ENCODE peak calls at places on chromosomes 11 and 22, in seven cellular contexts. D, L, U, M, I, Z and S are unnamed samples. For H3K9me3, the result is how much of the 10 kb centered on the place peaks cover.

GRCh38 chr22:17213976-17214375 is 5.3 kb downstream of the ADA2 start:
- DNase-seq in Z (peak), M (no peak), U (peak), L (peak), I (peak), D (peak), S (no peak)

GRCh38 chr22:39176067-39176621 is 23.7 kb upstream of the CBX7 start:
- DNase-seq in Z (peak), D (peak), U (peak), L (peak), I (peak), M (no peak), S (no peak)

GRCh38 chr11:110918351-110918750 is 206.1 kb upstream of the ARHGAP20 start:
- DNase-seq in D (no peak), M (no peak), L (no peak), U (no peak), I (no peak), Z (no peak), S (no peak)

GRCh38 chr11:6755303-6755952 is 16.3 kb downstream of the OR2AG2 start:
- DNase-seq in D (no peak), L (peak), Z (peak), I (no peak), M (peak), U (peak), S (no peak)

GRCh38 chr22:42397332-42398246 is 34.6 kb downstream of the NFAM1 start:
- DNase-seq in M (no peak), D (peak), Z (no peak), I (peak), L (no peak), U (peak), S (no peak)

GRCh38 chr11:76834151-76834550 is 26.6 kb upstream of the ACER3 start:
- DNase-seq in U (no peak), I (no peak), M (no peak), D (no peak), L (no peak), Z (no peak), S (no peak)

GRCh38 chr22:27349456-27349855 is 452.1 kb downstream of the MN1 start:
- DNase-seq in D (no peak), I (no peak), U (no peak), Z (no peak), L (no peak), M (no peak), S (no peak)

GRCh38 chr11:11987503-11988022 is 20.9 kb downstream of the DKK3 start:
- DNase-seq in I (no peak), M (no peak), D (no peak), Z (no peak), U (no peak), L (no peak), S (no peak)

GRCh38 chr22:25754527-25755202 is 12.7 kb downstream of the MYO18B start:
- DNase-seq in M (no peak), Z (no peak), D (peak), U (peak), I (no peak), L (no peak), S (no peak)

GRCh38 chr11:34682822-34683221 is 61.9 kb downstream of the EHF start:
- DNase-seq in D (no peak), U (no peak), I (no peak), Z (no peak), M (peak), L (no peak), S (no peak)

GRCh38 chr11:6703247-6704063 is 20.3 kb upstream of the MRPL17 start:
- DNase-seq in I (no peak), M (peak), L (peak), Z (peak), U (peak), D (peak), S (no peak)

GRCh38 chr22:25057013-25057881 is 104.7 kb downstream of the KIAA1671 start:
- DNase-seq in U (peak), L (peak), I (peak), M (peak), Z (peak), D (peak), S (no peak)

GRCh38 chr22:50469377-50470305 is 5.2 kb downstream of the SBF1 start:
- DNase-seq in M (no peak), D (peak), U (no peak), Z (no peak), I (peak), L (peak), S (peak)

GRCh38 chr11:134481135-134481534 is 69.1 kb upstream of the B3GAT1 start:
- DNase-seq in M (no peak), Z (no peak), I (no peak), U (no peak), D (no peak), L (no peak), S (no peak)

GRCh38 chr22:44172370-44173108 is 8.2 kb upstream of the PARVG start:
- DNase-seq in I (peak), L (peak), U (peak), Z (no peak), D (peak), M (no peak), S (no peak)

GRCh38 chr11:66878554-66878953 is 21.7 kb downstream of the LRFN4 start:
- DNase-seq in M (no peak), I (no peak), L (no peak), U (no peak), D (no peak), Z (no peak), S (no peak)

GRCh38 chr11:117410861-117411725 is 83.4 kb downstream of the CEP164 start:
- DNase-seq in U (no peak), D (no peak), L (no peak), Z (no peak), M (no peak), I (no peak), S (no peak)

GRCh38 chr22:38923463-38924196 is 33.8 kb upstream of the APOBEC3A start:
- DNase-seq in I (peak), D (peak), Z (peak), U (peak), L (peak), M (no peak), S (peak)

GRCh38 chr11:12556155-12556554 is 118.1 kb upstream of the TEAD1 start:
- DNase-seq in Z (no peak), M (no peak), U (no peak), D (peak), I (no peak), L (no peak), S (no peak)

GRCh38 chr11:5476184-5476819 is 12.2 kb upstream of the OR52D1 start:
- DNase-seq in L (peak), U (peak), Z (peak), M (peak), D (no peak), I (no peak), S (peak)

GRCh38 chr11:115676768-115677167 is 172.6 kb upstream of the CADM1 start:
- DNase-seq in D (no peak), I (no peak), L (no peak), Z (no peak), M (no peak), U (no peak), S (no peak)

GRCh38 chr22:32661737-32662586 is 139.5 kb upstream of the TIMP3 start:
- DNase-seq in D (no peak), Z (no peak), L (no peak), I (no peak), M (no peak), U (no peak), S (no peak)

GRCh38 chr22:20624161-20624616 is 116.8 kb downstream of the MED15 start:
- DNase-seq in Z (no peak), U (no peak), D (no peak), L (no peak), M (no peak), I (no peak), S (no peak)

GRCh38 chr22:36760716-36761115 is 15.2 kb downstream of the IFT27 start:
- DNase-seq in U (no peak), D (no peak), I (no peak), Z (peak), L (peak), M (no peak), S (no peak)

GRCh38 chr22:17120711-17121234 is 387 bp downstream of the TMEM121B start:
- DNase-seq in U (no peak), M (no peak), L (no peak), Z (peak), I (no peak), D (no peak), S (no peak)

GRCh38 chr22:38207898-38208432 is 6.2 kb downstream of the MAFF start:
- DNase-seq in L (no peak), M (no peak), U (no peak), D (no peak), Z (no peak), I (no peak), S (no peak)

GRCh38 chr11:47863189-47863892 is 15.2 kb upstream of the NUP160 start:
- DNase-seq in L (no peak), Z (no peak), M (no peak), D (no peak), U (no peak), I (no peak), S (no peak)

GRCh38 chr11:126930100-126930841 is 70.3 kb downstream of the KIRREL3 start:
- DNase-seq in I (no peak), M (no peak), U (no peak), L (no peak), D (no peak), Z (no peak), S (no peak)

GRCh38 chr22:23251445-23252093 is 71.3 kb downstream of the BCR start:
- DNase-seq in D (no peak), Z (no peak), U (no peak), M (no peak), L (peak), I (no peak), S (no peak)

GRCh38 chr22:48362736-48363404 is 1464.8 kb downstream of the BRD1 start:
- DNase-seq in I (no peak), Z (no peak), D (no peak), L (no peak), U (no peak), M (no peak), S (no peak)
- H3K9me3 ChIP-seq in I (under half), Z (under half), D (under half), L (under half), U (under half), M (under half), S (under half)

GRCh38 chr22:47207387-47207786 is 444.9 kb downstream of the TBC1D22A start:
- DNase-seq in I (no peak), U (no peak), Z (no peak), L (no peak), D (no peak), M (no peak), S (no peak)

GRCh38 chr22:47206819-47207218 is 444.4 kb downstream of the TBC1D22A start:
- DNase-seq in L (no peak), I (no peak), Z (no peak), M (no peak), D (no peak), U (no peak), S (no peak)

GRCh38 chr22:47209547-47210023 is 447.1 kb downstream of the TBC1D22A start:
- DNase-seq in M (no peak), D (no peak), L (no peak), Z (no peak), I (no peak), U (no peak), S (no peak)

GRCh38 chr22:47209077-47209514 is 446.6 kb downstream of the TBC1D22A start:
- DNase-seq in M (no peak), Z (no peak), I (no peak), U (no peak), D (no peak), L (no peak), S (no peak)

DNA sequence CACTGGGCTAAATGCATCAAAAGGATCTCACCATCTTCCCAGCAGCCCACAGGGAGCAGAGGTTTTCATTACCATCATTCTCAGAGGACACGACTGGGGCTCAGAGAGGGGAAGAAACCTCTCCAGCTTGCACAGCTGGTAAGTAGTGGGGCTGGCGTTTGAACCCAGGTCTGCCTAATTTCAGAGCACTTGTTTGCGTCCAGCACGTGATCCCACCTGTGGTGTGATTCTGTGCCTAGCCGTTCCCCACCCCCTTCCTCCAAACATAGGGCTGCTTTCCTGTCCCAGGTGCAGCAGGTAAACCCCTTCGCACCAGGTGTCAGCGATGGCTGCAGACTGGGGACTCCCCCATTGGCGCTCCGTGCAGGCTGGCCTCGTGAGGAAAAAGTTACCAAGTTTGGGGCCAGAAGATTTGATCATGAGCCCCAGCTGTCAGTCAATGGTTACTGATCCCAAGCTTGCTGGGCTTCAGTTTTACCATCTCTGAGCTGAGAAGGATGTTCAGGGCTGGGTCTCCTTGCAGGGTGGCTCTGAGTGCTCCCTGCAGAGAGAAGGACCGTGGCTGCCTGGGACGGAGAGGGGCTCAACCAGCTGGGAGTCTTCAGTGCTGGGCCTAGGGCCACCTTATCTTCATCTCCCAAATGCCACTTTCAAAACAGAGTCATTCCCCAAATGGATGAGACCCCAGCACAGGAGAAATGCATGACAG is 445.6 kb downstream of the TBC1D22A start:
- DNase-seq in Z (no peak), I (no peak), L (no peak), U (no peak), D (no peak), M (no peak), S (no peak)
- H3K9me3 ChIP-seq in Z (under half), I (under half), L (under half), U (under half), D (under half), M (under half), S (under half)

DNA sequence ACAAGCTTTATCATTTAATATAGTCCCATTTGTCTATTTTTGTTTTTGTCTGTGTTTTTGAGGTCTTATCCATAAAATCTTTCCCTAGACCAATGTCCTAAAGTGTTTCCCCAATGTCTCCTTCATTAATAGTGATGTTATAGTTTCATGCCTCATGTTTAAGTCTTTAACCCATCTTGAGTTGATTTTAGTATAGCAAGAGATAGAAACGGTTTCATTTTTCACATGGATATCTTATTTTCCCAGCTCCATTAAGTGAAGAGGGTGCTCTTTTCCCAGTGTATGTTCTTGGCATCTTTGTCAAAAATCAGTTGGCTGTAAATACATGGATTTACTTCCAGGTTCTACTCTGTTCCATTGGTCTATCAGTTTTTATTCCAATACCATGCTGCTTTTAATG is 58.2 kb downstream of the KCNQ1OT1 start:
- DNase-seq in L (no peak), I (no peak), Z (no peak), D (no peak), U (no peak), M (no peak), S (no peak)
- H3K9me3 ChIP-seq in L (under half), I (half or more), Z (under half), D (half or more), U (half or more), M (half or more), S (under half)

GRCh38 chr22:47444746-47445065 is 682.3 kb downstream of the TBC1D22A start:
- DNase-seq in D (no peak), Z (no peak), I (no peak), L (no peak), U (no peak), M (no peak), S (no peak)

GRCh38 chr22:47445716-47446290 is 683.4 kb downstream of the TBC1D22A start:
- DNase-seq in L (no peak), I (no peak), D (no peak), M (no peak), U (no peak), Z (no peak), S (no peak)

GRCh38 chr22:47443836-47444745 is 681.6 kb downstream of the TBC1D22A start:
- DNase-seq in L (no peak), I (no peak), D (no peak), M (no peak), Z (no peak), U (no peak), S (no peak)

GRCh38 chr22:47446331-47446730 is 683.9 kb downstream of the TBC1D22A start:
- DNase-seq in M (no peak), L (no peak), Z (no peak), D (no peak), I (no peak), U (no peak), S (no peak)

DNA sequence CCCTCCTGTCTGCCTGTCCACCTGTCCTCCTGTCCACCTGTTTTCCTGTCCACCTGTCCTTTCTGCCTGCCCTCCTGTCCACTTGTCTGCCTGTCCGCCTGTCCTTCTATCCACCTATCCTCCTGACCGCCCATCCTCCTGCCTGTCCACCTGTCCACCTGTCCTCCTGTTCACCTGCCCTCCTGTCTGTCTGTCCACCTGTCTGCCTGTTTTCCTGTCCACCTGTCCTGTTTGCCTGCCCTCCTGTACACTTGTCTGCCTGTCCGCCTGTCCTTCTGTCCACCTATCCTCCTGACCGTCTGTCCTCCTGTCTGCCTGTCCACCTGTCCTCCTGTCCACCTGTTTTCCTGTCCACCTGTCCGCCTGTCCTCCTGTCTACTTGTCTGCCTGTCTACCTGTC is 682.8 kb downstream of the TBC1D22A start:
- DNase-seq in M (no peak), L (no peak), U (no peak), I (no peak), D (no peak), Z (no peak), S (no peak)
- H3K9me3 ChIP-seq in M (under half), L (under half), U (under half), I (under half), D (under half), Z (under half), S (under half)

DNA sequence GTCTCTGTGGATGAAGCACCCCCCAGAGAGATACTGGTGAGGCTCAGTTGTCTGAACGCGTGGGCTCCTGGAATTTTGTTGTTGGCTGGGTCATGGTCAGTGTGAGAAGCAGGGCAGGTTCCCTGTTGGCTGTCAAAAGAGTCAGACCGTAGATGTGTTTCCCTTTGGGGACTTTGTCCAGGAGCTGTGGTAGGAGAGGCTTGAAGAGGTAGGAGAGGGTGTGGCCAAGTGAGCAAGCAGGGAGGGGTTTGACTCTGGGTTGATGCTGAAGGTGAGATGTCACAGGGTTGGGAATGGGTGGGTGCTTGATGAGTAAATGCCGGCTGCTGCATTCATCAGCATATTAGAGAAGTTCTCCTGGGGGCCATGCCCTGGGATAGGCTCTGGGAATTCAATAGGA is 803.2 kb downstream of the TBC1D22A start:
- DNase-seq in Z (no peak), U (no peak), L (no peak), D (no peak), M (no peak), I (no peak), S (no peak)
- H3K9me3 ChIP-seq in Z (under half), U (under half), L (under half), D (under half), M (under half), I (under half), S (under half)

DNA sequence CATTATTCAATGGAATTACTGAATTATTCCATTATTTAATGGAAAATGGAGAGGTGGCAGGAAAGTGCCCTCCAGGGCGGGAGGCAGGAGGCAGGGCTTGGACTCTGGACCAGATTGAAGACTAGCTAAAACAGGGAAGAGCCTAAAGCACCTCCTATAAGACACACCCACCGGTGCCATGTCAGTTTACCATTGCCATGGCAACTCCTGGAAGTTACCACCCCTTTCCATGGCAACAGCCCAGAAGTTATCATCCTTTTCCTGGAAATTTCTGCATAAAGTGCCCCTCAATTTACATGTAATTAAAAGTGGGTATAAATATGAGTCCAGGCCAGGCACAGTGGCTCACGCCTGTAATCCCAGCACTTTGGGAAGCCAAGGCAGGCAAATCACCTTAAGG is 443.7 kb downstream of the TBC1D22A start:
- DNase-seq in M (no peak), Z (no peak), U (no peak), D (no peak), L (no peak), I (no peak), S (no peak)
- H3K9me3 ChIP-seq in M (under half), Z (under half), U (under half), D (under half), L (under half), I (under half), S (under half)

GRCh38 chr11:130763087-130763980 is 152.9 kb downstream of the SNX19 start:
- DNase-seq in Z (no peak), D (no peak), M (no peak), U (no peak), I (no peak), L (peak), S (no peak)

GRCh38 chr11:130769782-130770565 is 146.3 kb downstream of the SNX19 start:
- DNase-seq in L (no peak), D (no peak), M (no peak), I (no peak), Z (no peak), U (no peak), S (no peak)

GRCh38 chr11:130765369-130765768 is 150.9 kb downstream of the SNX19 start:
- DNase-seq in I (no peak), M (no peak), U (no peak), L (no peak), Z (no peak), D (no peak), S (no peak)

GRCh38 chr11:130765951-130766649 is 150.2 kb downstream of the SNX19 start:
- DNase-seq in U (no peak), Z (no peak), M (no peak), I (no peak), L (no peak), D (no peak), S (no peak)

GRCh38 chr11:130766650-130767297 is 149.5 kb downstream of the SNX19 start:
- DNase-seq in Z (no peak), D (no peak), U (no peak), I (no peak), L (no peak), M (no peak), S (no peak)
- H3K9me3 ChIP-seq in Z (under half), D (under half), U (under half), I (under half), L (under half), M (under half), S (under half)

GRCh38 chr11:70872950-70873735 is 379.2 kb downstream of the SHANK2 start:
- DNase-seq in U (no peak), L (no peak), I (no peak), D (no peak), Z (no peak), M (peak), S (no peak)
- H3K9me3 ChIP-seq in U (under half), L (under half), I (under half), D (under half), Z (under half), M (under half), S (under half)

GRCh38 chr11:36354221-36355003 is 58.3 kb downstream of the PRR5L start:
- DNase-seq in L (no peak), Z (peak), U (no peak), M (no peak), D (no peak), I (no peak), S (peak)
- H3K9me3 ChIP-seq in L (under half), Z (under half), U (under half), M (under half), D (under half), I (under half), S (under half)